ENCODE peak calls at places on chromosomes 4 and X, in four cellular contexts. O is testis, L is GM12864, N is fibroblast of pulmonary artery. W is an unnamed sample.

GRCh38 chr4:169485791-169486742 is 126.3 kb downstream of the NEK1 start:
- DNase-seq in O (peak), L (peak), N (peak), W (peak)

GRCh38 chr4:186104114-186104894 is at the start of gene FAM149A:
- DNase-seq in O (peak), L (no peak), N (no peak), W (peak)

GRCh38 chrX:26631385-26631784 is 415.4 kb downstream of the MAGEB5 start:
- DNase-seq in O (no peak), L (no peak), N (no peak), W (no peak)

GRCh38 chr4:29970626-29971025 is 749.5 kb upstream of the PCDH7 start:
- DNase-seq in O (peak), L (no peak), N (peak), W (no peak)

GRCh38 chr4:99810536-99810935 is 6.1 kb upstream of the DAPP1 start:
- DNase-seq in O (no peak), L (no peak), N (no peak), W (no peak)

GRCh38 chrX:118507766-118508165 is 12.2 kb downstream of the DOCK11 start:
- DNase-seq in O (no peak), L (no peak), N (no peak), W (no peak)

GRCh38 chr4:100348472-100348871 is 158.2 kb upstream of the DDIT4L start:
- DNase-seq in O (no peak), L (no peak), N (peak), W (no peak)

GRCh38 chr4:139740531-139741041 is 75.0 kb downstream of the MGST2 start:
- DNase-seq in O (peak), L (no peak), N (peak), W (no peak)

GRCh38 chr4:108336076-108336475 is 167.3 kb upstream of the LEF1 start:
- DNase-seq in O (no peak), L (no peak), N (no peak), W (no peak)

GRCh38 chr4:2288051-2288541 is 26.2 kb upstream of the MXD4 start:
- DNase-seq in O (no peak), L (no peak), N (no peak), W (no peak)

GRCh38 chrX:15418041-15418706 is 34.0 kb upstream of the VEGFD start:
- DNase-seq in O (no peak), L (no peak), N (peak), W (no peak)

GRCh38 chr4:80999943-81000342 is 30.6 kb upstream of the BMP3 start:
- DNase-seq in O (no peak), L (no peak), N (no peak), W (no peak)

GRCh38 chr4:20618010-20618409 is 82.2 kb upstream of the PACRGL start:
- DNase-seq in O (peak), L (no peak), N (no peak), W (no peak)

GRCh38 chrX:68146054-68146453 is 287.2 kb downstream of the OPHN1 start:
- DNase-seq in O (no peak), L (no peak), N (peak), W (no peak)

GRCh38 chrX:23127586-23127985 is 127.8 kb downstream of the DDX53 start:
- DNase-seq in O (no peak), L (no peak), N (no peak), W (no peak)

GRCh38 chrX:53287493-53288138 is 6.2 kb upstream of the IQSEC2 start:
- DNase-seq in O (no peak), L (no peak), N (peak), W (no peak)

GRCh38 chrX:7993873-7994272 is 66.7 kb upstream of the PNPLA4 start:
- DNase-seq in O (no peak), L (no peak), N (no peak), W (no peak)

GRCh38 chr4:103424853-103425252 is 226.7 kb upstream of the CENPE start:
- DNase-seq in O (no peak), L (no peak), N (peak), W (no peak)

GRCh38 chr4:156388826-156389225 is 435.2 kb upstream of the CTSO start:
- DNase-seq in O (no peak), L (no peak), N (peak), W (no peak)

GRCh38 chrX:13645464-13646153 is 7.3 kb upstream of the TCEANC start:
- DNase-seq in O (no peak), L (no peak), N (no peak), W (no peak)

GRCh38 chrX:154603438-154604430 is 15.3 kb downstream of the CTAG1B start:
- DNase-seq in O (no peak), L (no peak), N (peak), W (peak)

GRCh38 chr4:175745340-175745739 is 66.7 kb downstream of the GPM6A start:
- DNase-seq in O (no peak), L (no peak), N (no peak), W (no peak)

GRCh38 chrX:19751068-19751467 is 136.3 kb downstream of the SH3KBP1 start:
- DNase-seq in O (no peak), L (no peak), N (peak), W (no peak)

GRCh38 chr4:3179126-3179706 is 69.7 kb upstream of the MSANTD1 start:
- DNase-seq in O (no peak), L (no peak), N (no peak), W (no peak)

GRCh38 chrX:96183843-96184242 is 500.8 kb upstream of the DIAPH2 start:
- DNase-seq in O (no peak), L (no peak), N (peak), W (no peak)

GRCh38 chrX:110021180-110022022 is 18.5 kb downstream of the TMEM164 start:
- DNase-seq in O (no peak), L (no peak), N (peak), W (no peak)

GRCh38 chr4:142475663-142476062 is 370.4 kb downstream of the INPP4B start:
- DNase-seq in O (no peak), L (no peak), N (peak), W (no peak)

GRCh38 chr4:2289311-2289954 is 27.5 kb upstream of the MXD4 start:
- DNase-seq in O (no peak), L (no peak), N (no peak), W (no peak)

GRCh38 chr4:126647756-126648396 is 984.9 kb upstream of the INTU start:
- DNase-seq in O (no peak), L (no peak), N (peak), W (no peak)

GRCh38 chrX:42020225-42020624 is 96.9 kb upstream of the CASK start:
- DNase-seq in O (no peak), L (no peak), N (no peak), W (no peak)

GRCh38 chr4:84483738-84484137 is 15.4 kb downstream of the NKX6-1 start:
- DNase-seq in O (peak), L (no peak), N (no peak), W (no peak)

GRCh38 chr4:84484274-84484673 is 14.8 kb downstream of the NKX6-1 start:
- DNase-seq in O (no peak), L (no peak), N (no peak), W (no peak)

GRCh38 chr4:84481879-84482245 is 17.2 kb downstream of the NKX6-1 start:
- DNase-seq in O (peak), L (no peak), N (no peak), W (no peak)

GRCh38 chr4:84481077-84481878 is 17.8 kb downstream of the NKX6-1 start:
- DNase-seq in O (no peak), L (no peak), N (no peak), W (no peak)

DNA sequence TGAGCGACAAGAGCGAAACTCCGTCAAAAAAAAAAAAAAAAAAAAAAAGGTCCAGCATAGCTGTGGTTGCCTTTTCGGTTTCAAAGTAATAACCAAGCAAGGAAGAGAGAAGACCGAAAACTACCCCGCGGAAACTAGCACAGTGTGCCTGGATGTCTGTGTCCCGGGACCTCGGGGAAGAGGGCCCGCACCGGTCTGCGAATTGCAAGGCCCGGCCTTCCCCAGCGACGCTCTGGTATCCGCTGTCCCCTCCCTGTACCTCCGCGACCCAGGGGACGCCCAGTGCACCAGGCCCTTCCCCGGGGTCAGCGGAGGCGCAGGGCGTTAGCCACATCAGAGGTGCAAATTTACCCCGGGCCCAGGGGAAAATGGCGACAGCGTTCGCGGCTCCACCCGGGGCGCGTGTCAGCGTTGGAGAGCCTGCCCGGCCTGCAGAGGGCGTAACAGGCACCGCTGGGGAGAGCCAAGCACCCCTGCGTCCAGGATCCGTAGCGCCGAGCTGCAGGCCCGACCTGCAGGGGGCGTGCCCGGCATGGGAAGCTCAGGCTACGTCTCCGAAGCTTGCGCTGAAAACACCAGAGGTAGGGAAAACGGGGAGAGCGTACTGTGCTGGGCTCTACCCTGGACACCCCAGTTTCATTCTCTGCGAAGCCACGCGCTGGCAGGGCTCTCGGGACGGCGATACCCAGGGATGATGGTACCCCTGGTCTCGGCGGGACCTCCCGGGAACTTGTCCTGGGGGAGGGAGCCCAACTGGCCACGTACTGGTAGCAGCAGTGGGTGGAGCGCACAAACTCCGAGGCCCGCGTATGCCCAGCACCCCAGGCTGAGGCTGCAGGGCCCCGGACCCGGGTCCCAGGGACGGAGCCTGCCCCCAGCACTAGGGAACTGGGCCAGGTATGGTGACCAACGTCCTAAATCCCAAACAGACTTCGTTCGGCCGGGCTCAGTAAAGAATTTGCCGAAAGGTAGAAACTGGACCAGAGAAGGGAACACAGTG is 16.2 kb downstream of the NKX6-1 start:
- DNase-seq in O (peak), L (no peak), N (peak), W (no peak)
- TF ChIP-seq CTCF in O (no peak), L (no peak), N (peak), W (no peak)

DNA sequence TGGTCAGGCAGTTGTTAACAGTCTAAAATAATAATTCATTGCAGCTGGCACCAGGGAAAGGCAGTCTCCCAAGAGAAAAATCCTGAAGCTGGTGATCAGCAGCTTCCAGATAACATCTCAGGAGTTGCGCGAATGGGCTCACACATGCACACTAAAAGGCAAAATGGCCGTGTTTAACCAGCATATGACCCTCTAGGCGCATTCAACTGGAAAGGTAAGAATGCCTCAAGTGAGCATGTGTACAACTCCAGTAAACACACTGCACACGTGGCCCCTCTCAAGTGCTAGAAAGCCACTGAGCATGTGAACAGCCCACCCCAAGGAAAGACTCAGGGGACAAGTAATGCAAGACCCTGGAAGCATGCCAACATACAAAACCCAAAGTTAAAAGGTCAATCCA is 33.1 kb downstream of the STPG2 start:
- DNase-seq in O (no peak), L (no peak), N (no peak), W (no peak)
- TF ChIP-seq CTCF in O (no peak), L (no peak), N (no peak), W (no peak)

GRCh38 chrX:97828454-97828853 is 944.7 kb downstream of the RPA4 start:
- DNase-seq in O (no peak), L (no peak), N (no peak), W (no peak)
- TF ChIP-seq CTCF in O (no peak), L (no peak), N (no peak), W (no peak)

GRCh38 chr4:93203708-93204107 is 624.8 kb upstream of the ATOH1 start:
- DNase-seq in O (peak), L (no peak), N (peak), W (no peak)

GRCh38 chr4:93201471-93201870 is 627.1 kb upstream of the ATOH1 start:
- DNase-seq in O (no peak), L (no peak), N (no peak), W (no peak)

GRCh38 chr4:93199492-93199891 is 629.1 kb upstream of the ATOH1 start:
- DNase-seq in O (no peak), L (no peak), N (peak), W (peak)
- TF ChIP-seq CTCF in O (peak), L (peak), N (peak), W (peak)

DNA sequence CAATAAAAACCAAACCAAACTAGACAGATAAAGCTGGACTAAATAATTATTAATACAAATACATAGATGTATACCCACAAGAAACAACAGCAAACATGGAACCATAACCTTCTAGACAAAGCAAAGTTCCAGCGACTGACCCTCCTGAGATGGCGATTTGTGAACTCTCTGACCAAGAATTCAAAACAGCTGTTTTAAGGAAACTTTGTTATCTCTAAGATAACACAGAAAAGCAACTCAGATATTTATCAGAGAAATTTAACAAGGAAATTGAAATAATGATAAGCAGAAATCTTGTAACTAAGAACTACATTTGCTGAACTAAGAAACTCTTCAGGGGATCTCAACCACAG is 23.4 kb upstream of the MTHFD2L start:
- DNase-seq in O (no peak), L (no peak), N (no peak), W (no peak)
- TF ChIP-seq CTCF in O (no peak), L (no peak), N (no peak), W (no peak)

GRCh38 chrX:128816919-128817318 is 706.4 kb downstream of the SMARCA1 start:
- DNase-seq in O (no peak), L (no peak), N (no peak), W (no peak)
- TF ChIP-seq CTCF in O (no peak), L (peak), N (no peak), W (no peak)

GRCh38 chrX:93422693-93423092 is 250.7 kb downstream of the NAP1L3 start:
- DNase-seq in O (peak), L (no peak), N (peak), W (peak)
- TF ChIP-seq CTCF in O (no peak), L (peak), N (peak), W (peak)

W was measured in GM10248.